ENCODE peak calls at places on chromosome 15, in nine cellular contexts. O is cardiac fibroblast; V is islet precursor cell; B is AG20443; I is stimulated activated CD4-positive, alpha-beta T cell treated with anti-CD3 and anti-CD28 coated beads, Interleukin-1b, Interleukin-23, amount 100 ng/mL, for 48 hours; T is SK-N-DZ; X is amniotic stem cell; D is skeletal muscle cell; K is activated T-helper 2 cell treated with anti-CD3 and anti-CD28 coated beads, Interferon-gamma antibody, Interleukin-2, Interleukin-4, amounts not matched to agents 10 μg/mL and 5 μg/mL and 100 μg/mL, durations not matched to agents 14 hours and 24 hours and 36 hours. H is an unnamed sample.
A peak's percentile ranks its signal among the peaks of the same experiment; 100 is the strongest.

GRCh38 chr15:36356978-36357582 is 222.3 kb upstream of the CDIN1 start:
- DNase-seq in V (no peak), B (peak; percentile 59), O (peak; percentile 68), T (no peak), K (no peak), I (no peak), D (peak; percentile 58), X (peak; percentile 9), H (no peak)

GRCh38 chr15:62809106-62809967 is 233.2 kb upstream of the TPM1 start:
- DNase-seq in D (peak; percentile 35), O (peak; percentile 65), I (no peak), T (peak; percentile 38), V (peak; percentile 79), K (no peak), X (peak; percentile 2), B (peak; percentile 66), H (no peak)

GRCh38 chr15:78956937-78957336 is 12.1 kb upstream of the CTSH start:
- DNase-seq in O (no peak), I (no peak), T (no peak), X (no peak), B (no peak), V (no peak), K (no peak), D (no peak), H (no peak)

GRCh38 chr15:85094685-85095084 is 113.0 kb downstream of the PDE8A start:
- DNase-seq in K (no peak), V (no peak), O (peak; percentile 59), D (peak; percentile 3), T (no peak), B (peak; percentile 56), X (no peak), I (no peak), H (no peak)

GRCh38 chr15:75801859-75802593 is 41.2 kb upstream of the UBE2Q2 start:
- DNase-seq in O (peak; percentile 67), V (peak; percentile 90), I (peak; percentile 82), X (peak; percentile 56), T (peak; percentile 74), B (peak; percentile 94), K (peak; percentile 71), D (no peak), H (peak; percentile 63)

GRCh38 chr15:32856753-32857152 is 138.9 kb downstream of the GREM1 start:
- DNase-seq in O (peak; percentile 62), V (peak; percentile 74), K (no peak), B (no peak), X (no peak), D (no peak), I (no peak), T (no peak), H (no peak)

GRCh38 chr15:42010434-42010833 is 10.4 kb downstream of the PLA2G4E start:
- DNase-seq in O (peak; percentile 7), I (peak; percentile 31), T (no peak), V (no peak), K (no peak), X (no peak), D (no peak), B (no peak), H (no peak)

GRCh38 chr15:39641187-39641889 is 60.5 kb downstream of the THBS1 start:
- DNase-seq in X (no peak), K (no peak), V (no peak), O (peak; percentile 30), I (no peak), B (no peak), D (no peak), T (no peak), H (no peak)

GRCh38 chr15:78709263-78709882 is 68.4 kb upstream of the CHRNB4 start:
- DNase-seq in O (peak; percentile 51), X (no peak), T (peak; percentile 88), K (peak; percentile 58), I (peak; percentile 71), V (peak; percentile 82), B (peak; percentile 83), D (no peak), H (peak; percentile 38)

GRCh38 chr15:77187751-77188464 is 117.0 kb upstream of the TSPAN3 start:
- DNase-seq in X (no peak), T (no peak), D (no peak), O (peak; percentile 82), K (no peak), I (no peak), V (no peak), B (peak; percentile 65), H (no peak)

GRCh38 chr15:72271895-72272212 is 500 bp downstream of the PARP6 start:
- DNase-seq in B (peak; percentile 47), V (no peak), O (peak; percentile 19), I (peak; percentile 22), K (no peak), D (no peak), X (no peak), T (no peak), H (no peak)

GRCh38 chr15:48440084-48440483 is 108.9 kb downstream of the DUT start:
- DNase-seq in O (peak; percentile 58), D (peak; percentile 71), V (peak; percentile 87), T (peak; percentile 15), I (no peak), B (peak; percentile 85), K (no peak), X (no peak), H (no peak)

GRCh38 chr15:96125681-96126080 is 204.8 kb upstream of the NR2F2 start:
- DNase-seq in T (no peak), K (no peak), V (no peak), D (peak; percentile 52), B (no peak), I (no peak), O (peak; percentile 74), X (no peak), H (no peak)

GRCh38 chr15:28919201-28919627 is 33.4 kb downstream of the APBA2 start:
- DNase-seq in K (peak; percentile 17), B (no peak), D (no peak), O (no peak), V (peak; percentile 67), T (no peak), I (peak; percentile 38), X (no peak), H (peak; percentile 22)

GRCh38 chr15:78265752-78266224 is 1.4 kb downstream of the DNAJA4 start:
- DNase-seq in K (no peak), V (no peak), I (no peak), X (no peak), O (peak; percentile 57), D (no peak), B (no peak), T (no peak), H (no peak)